ENCODE peak calls at places on chromosomes 5 and 9, in eight cellular contexts. W is CD4-positive, CD25-positive, alpha-beta regulatory T cell; G is spleen; N is BE2C; U is RPMI7951; R is SW480; J is HuH-7; H is thyroid gland. D is an unnamed sample.

GRCh38 chr9:91896513-91897121 is 53.4 kb downstream of the ROR2 start:
- DNase-seq in J (no peak), U (no peak), G (peak), R (no peak), H (peak), W (no peak), N (peak), D (peak)

GRCh38 chr9:110520120-110520701 is 59.3 kb downstream of the SVEP1 start:
- DNase-seq in J (no peak), H (no peak), G (no peak), W (no peak), U (peak), N (no peak), R (no peak), D (no peak)

GRCh38 chr5:121503111-121503840 is 348.4 kb upstream of the FTMT start:
- DNase-seq in G (no peak), H (peak), J (no peak), N (peak), W (no peak), R (peak), U (peak), D (peak)

GRCh38 chr5:86797677-86798076 is 179.9 kb downstream of the COX7C start:
- DNase-seq in R (no peak), W (no peak), J (no peak), H (no peak), G (no peak), U (no peak), N (no peak), D (peak)

GRCh38 chr9:69411931-69412740 is 87.1 kb downstream of the ENTREP1 start:
- DNase-seq in W (no peak), R (no peak), G (no peak), U (no peak), N (no peak), J (no peak), H (no peak), D (no peak)

GRCh38 chr5:53343187-53343586 is 137.2 kb upstream of the FST start:
- DNase-seq in H (no peak), W (no peak), R (no peak), G (no peak), N (no peak), J (no peak), U (peak), D (no peak)

GRCh38 chr5:125227333-125228075 is 481.1 kb upstream of the ZNF608 start:
- DNase-seq in U (peak), J (peak), R (peak), H (peak), W (no peak), G (no peak), N (peak), D (peak)

GRCh38 chr5:131382407-131383395 is 118.8 kb downstream of the CDC42SE2 start:
- DNase-seq in U (peak), J (peak), H (peak), R (peak), G (no peak), W (peak), N (peak), D (peak)

GRCh38 chr5:87120518-87121314 is 147.0 kb upstream of the RASA1 start:
- DNase-seq in W (no peak), U (peak), G (no peak), R (no peak), J (no peak), H (no peak), N (no peak), D (no peak)

GRCh38 chr9:135106551-135107270 is 19.2 kb downstream of the OLFM1 start:
- DNase-seq in W (no peak), H (no peak), U (no peak), R (no peak), J (no peak), G (no peak), N (no peak), D (no peak)

GRCh38 chr5:10059611-10060379 is 189.9 kb downstream of the ATPSCKMT start:
- DNase-seq in U (no peak), N (no peak), W (no peak), J (no peak), R (peak), H (no peak), G (no peak), D (peak)

D was measured in SK-MEL-5.